ENCODE peak calls at places on chromosomes 2 and 18, in nine cellular contexts. R is sciatic nerve; T is effector CD4-positive, alpha-beta T cell; K is NCI-H748 treated with DMSO at 0.1 percent for 48 hours; D is HEK293T; X is activated T-helper 1 cell treated with anti-CD3 and anti-CD28 coated beads, Interleukin-2, amount 50 U/mL, for 16 hours; B is activated naive CD4-positive, alpha-beta T cell treated with anti-CD3 and anti-CD28 coated beads for 36 hours; O is effector memory CD8-positive, alpha-beta T cell; L is GM13976. G is an unnamed sample.
A peak's percentile ranks its signal among the peaks of the same experiment; 100 is the strongest.

GRCh38 chr2:69615078-69615630 is 28.4 kb downstream of the AAK1 start:
- DNase-seq in R (no peak), T (no peak), K (no peak), D (no peak), X (no peak), B (no peak), O (no peak), L (no peak), G (no peak)

GRCh38 chr2:106175084-106175850 is 18.8 kb downstream of the UXS1 start:
- DNase-seq in R (no peak), T (no peak), K (no peak), D (no peak), X (no peak), B (no peak), O (no peak), L (no peak), G (no peak)

GRCh38 chr2:11932053-11932512 is 185.7 kb downstream of the LPIN1 start:
- DNase-seq in R (no peak), T (no peak), K (no peak), D (no peak), X (no peak), B (no peak), O (no peak), L (no peak), G (no peak)

GRCh38 chr18:598053-598665 is 1.4 kb downstream of the CLUL1 start:
- DNase-seq in R (no peak), T (no peak), K (no peak), D (no peak), X (no peak), B (no peak), O (no peak), L (no peak), G (no peak)

GRCh38 chr2:28896906-28897305 is 2.4 kb downstream of the WDR43 start:
- DNase-seq in R (no peak), T (no peak), K (no peak), D (no peak), X (no peak), B (no peak), O (no peak), L (no peak), G (no peak)

GRCh38 chr2:208794288-208794975 is 387.8 kb downstream of the PTH2R start:
- DNase-seq in R (no peak), T (no peak), K (no peak), D (no peak), X (no peak), B (no peak), O (no peak), L (no peak), G (no peak)

GRCh38 chr2:143705108-143705686 is 576.0 kb downstream of the ARHGAP15 start:
- DNase-seq in R (no peak), T (no peak), K (no peak), D (peak; percentile 24), X (no peak), B (no peak), O (no peak), L (no peak), G (no peak)

GRCh38 chr2:15269043-15269442 is 292.1 kb downstream of the NBAS start:
- DNase-seq in R (no peak), T (no peak), K (no peak), D (no peak), X (no peak), B (no peak), O (no peak), L (no peak), G (no peak)

GRCh38 chr2:43388371-43388770 is 162.0 kb upstream of the ZFP36L2 start:
- DNase-seq in R (no peak), T (no peak), K (no peak), D (no peak), X (no peak), B (no peak), O (no peak), L (no peak), G (no peak)

GRCh38 chr2:121562269-121563176 is 31.8 kb downstream of the RNU4ATAC start:
- DNase-seq in R (no peak), T (no peak), K (no peak), D (no peak), X (no peak), B (no peak), O (no peak), L (no peak), G (no peak)

GRCh38 chr18:59905686-59906091 is 5.9 kb downstream of the PMAIP1 start:
- DNase-seq in R (no peak), T (no peak), K (no peak), D (no peak), X (no peak), B (no peak), O (no peak), L (no peak), G (no peak)

GRCh38 chr2:3289971-3290370 is 87.6 kb downstream of the EIPR1 start:
- DNase-seq in R (no peak), T (no peak), K (no peak), D (no peak), X (no peak), B (no peak), O (no peak), L (no peak), G (no peak)

GRCh38 chr2:177328056-177328455 is 63.5 kb upstream of the NFE2L2 start:
- DNase-seq in R (no peak), T (no peak), K (no peak), D (no peak), X (no peak), B (no peak), O (no peak), L (no peak), G (no peak)

GRCh38 chr2:50431958-50432650 is 599.8 kb downstream of the NRXN1 start:
- DNase-seq in R (no peak), T (no peak), K (no peak), D (no peak), X (no peak), B (no peak), O (no peak), L (no peak), G (no peak)

GRCh38 chr18:36296591-36297418 is 708 bp upstream of the FHOD3 start:
- DNase-seq in R (peak; percentile 84), T (no peak), K (peak; percentile 83), D (peak; percentile 93), X (no peak), B (peak; percentile 41), O (no peak), L (peak; percentile 66), G (peak; percentile 70)

GRCh38 chr2:176554107-176555048 is 285.1 kb downstream of the MTX2 start:
- DNase-seq in R (no peak), T (no peak), K (peak; percentile 91), D (peak; percentile 65), X (no peak), B (peak; percentile 45), O (peak; percentile 16), L (peak; percentile 65), G (no peak)

GRCh38 chr2:43224571-43225092 is 1.8 kb downstream of the ZFP36L2 start:
- DNase-seq in R (no peak), T (peak; percentile 25), K (no peak), D (no peak), X (peak; percentile 15), B (peak; percentile 44), O (peak; percentile 47), L (no peak), G (peak; percentile 75)

GRCh38 chr2:161995553-161996016 is 78.4 kb downstream of the DPP4 start:
- DNase-seq in R (no peak), T (no peak), K (no peak), D (no peak), X (no peak), B (peak; percentile 43), O (no peak), L (no peak), G (no peak)

GRCh38 chr2:97701851-97702465 is 11.4 kb upstream of the ZAP70 start:
- DNase-seq in R (no peak), T (no peak), K (no peak), D (no peak), X (no peak), B (no peak), O (no peak), L (no peak), G (no peak)

GRCh38 chr2:44751754-44752479 is 189.6 kb upstream of the SIX3 start:
- DNase-seq in R (no peak), T (no peak), K (no peak), D (no peak), X (no peak), B (no peak), O (no peak), L (no peak), G (no peak)

GRCh38 chr2:168961450-168962229 is 60.5 kb downstream of the G6PC2 start:
- DNase-seq in R (no peak), T (peak; percentile 25), K (peak; percentile 58), D (peak; percentile 62), X (no peak), B (peak; percentile 27), O (peak; percentile 51), L (peak; percentile 14), G (no peak)

GRCh38 chr2:12619975-12620374 is 96.8 kb upstream of the TRIB2 start:
- DNase-seq in R (peak; percentile 65), T (no peak), K (no peak), D (no peak), X (no peak), B (no peak), O (no peak), L (no peak), G (no peak)

GRCh38 chr2:71607490-71607889 is 154.1 kb downstream of the DYSF start:
- DNase-seq in R (peak; percentile 52), T (no peak), K (no peak), D (no peak), X (no peak), B (no peak), O (no peak), L (no peak), G (peak; percentile 37)

GRCh38 chr2:152385718-152386117 is 50.7 kb downstream of the FMNL2 start:
- DNase-seq in R (no peak), T (no peak), K (no peak), D (no peak), X (no peak), B (no peak), O (no peak), L (no peak), G (no peak)

GRCh38 chr2:107525420-107525819 is 301.3 kb upstream of the RGPD4 start:
- DNase-seq in R (no peak), T (no peak), K (no peak), D (no peak), X (no peak), B (no peak), O (no peak), L (no peak), G (no peak)

GRCh38 chr18:8639762-8640161 is 30.5 kb downstream of the RAB12 start:
- DNase-seq in R (no peak), T (no peak), K (no peak), D (no peak), X (no peak), B (no peak), O (no peak), L (no peak), G (no peak)

GRCh38 chr2:157056200-157056676 is 201.3 kb upstream of the GALNT5 start:
- DNase-seq in R (no peak), T (no peak), K (no peak), D (no peak), X (no peak), B (no peak), O (no peak), L (no peak), G (no peak)

GRCh38 chr18:21270453-21270852 is 28.4 kb downstream of the GREB1L start:
- DNase-seq in R (no peak), T (no peak), K (no peak), D (no peak), X (no peak), B (no peak), O (no peak), L (no peak), G (no peak)

GRCh38 chr2:147543056-147543455 is 301.8 kb upstream of the ACVR2A start:
- DNase-seq in R (no peak), T (no peak), K (no peak), D (no peak), X (no peak), B (no peak), O (no peak), L (no peak), G (no peak)

GRCh38 chr2:110114801-110115200 is 821 bp downstream of the MALL start:
- DNase-seq in R (no peak), T (no peak), K (no peak), D (no peak), X (no peak), B (no peak), O (no peak), L (no peak), G (no peak)

GRCh38 chr2:35298493-35298892 is 1057.1 kb upstream of the CRIM1 start:
- DNase-seq in R (no peak), T (no peak), K (no peak), D (no peak), X (no peak), B (no peak), O (no peak), L (no peak), G (no peak)